ENCODE peak calls at places on chromosomes 5 and 9, in five cellular contexts. D is cardiac muscle cell, N is transverse colon, Q is AG04449, W is HFFc6. F is an unnamed sample.

GRCh38 chr5:68239485-68239884 is 23.9 kb downstream of the PIK3R1 start:
- DNase-seq in Q (no peak), D (no peak), W (peak), N (peak), F (peak)

GRCh38 chr5:77087484-77088291 is 603 bp upstream of the ZBED3 start:
- DNase-seq in N (peak), W (no peak), Q (no peak), D (peak), F (no peak)

GRCh38 chr9:134293031-134293521 is 33.2 kb upstream of the RXRA start:
- DNase-seq in D (no peak), N (no peak), Q (no peak), W (no peak), F (no peak)

GRCh38 chr9:22446950-22447606 is 454 bp downstream of the DMRTA1 start:
- DNase-seq in D (peak), N (peak), W (no peak), Q (no peak), F (peak)

GRCh38 chr9:123656565-123656964 is 273.4 kb downstream of the DENND1A start:
- DNase-seq in N (no peak), Q (no peak), D (no peak), W (peak), F (no peak)

GRCh38 chr9:138075961-138076649 is 198.5 kb downstream of the CACNA1B start:
- DNase-seq in N (no peak), Q (no peak), D (no peak), W (no peak), F (no peak)

GRCh38 chr9:130308081-130308571 is 42.6 kb downstream of the HMCN2 start:
- DNase-seq in Q (no peak), W (no peak), D (no peak), N (no peak), F (no peak)

GRCh38 chr9:70994582-70994981 is 126.8 kb downstream of the TRPM3 start:
- DNase-seq in W (no peak), Q (no peak), D (no peak), N (no peak), F (no peak)

GRCh38 chr5:149387081-149387611 is 8.1 kb upstream of the IL17B start:
- DNase-seq in Q (no peak), N (no peak), W (peak), D (peak), F (no peak)

GRCh38 chr9:107577140-107577776 is 87.7 kb upstream of the KLF4 start:
- DNase-seq in W (no peak), Q (no peak), D (no peak), N (no peak), F (no peak)

GRCh38 chr5:129204525-129204924 is 110.0 kb downstream of the ISOC1 start:
- DNase-seq in D (no peak), N (no peak), W (no peak), Q (no peak), F (no peak)

GRCh38 chr5:71892641-71893340 is 173.7 kb downstream of the CARTPT start:
- DNase-seq in N (no peak), Q (no peak), W (no peak), D (no peak), F (no peak)

GRCh38 chr5:40879163-40879942 is 29.9 kb upstream of the C7 start:
- DNase-seq in W (peak), Q (no peak), N (no peak), D (peak), F (peak)

GRCh38 chr9:101738566-101739183 is at the start of gene GRIN3A:
- DNase-seq in D (peak), N (peak), Q (no peak), W (no peak), F (peak)

GRCh38 chr9:131395027-131395744 is 1.3 kb downstream of the PRRC2B start:
- DNase-seq in W (peak), Q (no peak), N (peak), D (no peak), F (peak)

GRCh38 chr5:76874088-76874581 is 24.3 kb downstream of the S100Z start:
- DNase-seq in D (peak), W (no peak), N (no peak), Q (no peak), F (peak)

GRCh38 chr9:76219555-76220151 is 174.6 kb downstream of the RFK start:
- DNase-seq in N (no peak), Q (no peak), W (no peak), D (no peak), F (no peak)

GRCh38 chr5:57902035-57902434 is 419.4 kb upstream of the ACTBL2 start:
- DNase-seq in W (no peak), D (no peak), Q (no peak), N (no peak), F (no peak)

GRCh38 chr5:176132471-176133288 is 105.5 kb upstream of the SIMC1 start:
- DNase-seq in N (no peak), W (no peak), Q (no peak), D (no peak), F (no peak)

GRCh38 chr9:82757921-82758320 is 305.0 kb downstream of the RASEF start:
- DNase-seq in D (no peak), N (no peak), W (no peak), Q (no peak), F (no peak)

GRCh38 chr5:73748510-73749410 is 122.8 kb downstream of the ARHGEF28 start:
- DNase-seq in N (no peak), Q (no peak), D (no peak), W (no peak), F (no peak)

GRCh38 chr9:84404095-84404686 is 63.6 kb upstream of the SLC28A3 start:
- DNase-seq in D (peak), Q (no peak), W (no peak), N (no peak), F (peak)
- TF ChIP-seq CTCF in D (peak), Q (peak), W (peak), N (peak), F (peak)

GRCh38 chr5:132495672-132496630 is 5.4 kb upstream of the IRF1 start:
- DNase-seq in W (peak), D (peak), Q (no peak), N (peak), F (peak)
- TF ChIP-seq CTCF in W (peak), D (peak), Q (peak), N (no peak), F (peak)

DNA sequence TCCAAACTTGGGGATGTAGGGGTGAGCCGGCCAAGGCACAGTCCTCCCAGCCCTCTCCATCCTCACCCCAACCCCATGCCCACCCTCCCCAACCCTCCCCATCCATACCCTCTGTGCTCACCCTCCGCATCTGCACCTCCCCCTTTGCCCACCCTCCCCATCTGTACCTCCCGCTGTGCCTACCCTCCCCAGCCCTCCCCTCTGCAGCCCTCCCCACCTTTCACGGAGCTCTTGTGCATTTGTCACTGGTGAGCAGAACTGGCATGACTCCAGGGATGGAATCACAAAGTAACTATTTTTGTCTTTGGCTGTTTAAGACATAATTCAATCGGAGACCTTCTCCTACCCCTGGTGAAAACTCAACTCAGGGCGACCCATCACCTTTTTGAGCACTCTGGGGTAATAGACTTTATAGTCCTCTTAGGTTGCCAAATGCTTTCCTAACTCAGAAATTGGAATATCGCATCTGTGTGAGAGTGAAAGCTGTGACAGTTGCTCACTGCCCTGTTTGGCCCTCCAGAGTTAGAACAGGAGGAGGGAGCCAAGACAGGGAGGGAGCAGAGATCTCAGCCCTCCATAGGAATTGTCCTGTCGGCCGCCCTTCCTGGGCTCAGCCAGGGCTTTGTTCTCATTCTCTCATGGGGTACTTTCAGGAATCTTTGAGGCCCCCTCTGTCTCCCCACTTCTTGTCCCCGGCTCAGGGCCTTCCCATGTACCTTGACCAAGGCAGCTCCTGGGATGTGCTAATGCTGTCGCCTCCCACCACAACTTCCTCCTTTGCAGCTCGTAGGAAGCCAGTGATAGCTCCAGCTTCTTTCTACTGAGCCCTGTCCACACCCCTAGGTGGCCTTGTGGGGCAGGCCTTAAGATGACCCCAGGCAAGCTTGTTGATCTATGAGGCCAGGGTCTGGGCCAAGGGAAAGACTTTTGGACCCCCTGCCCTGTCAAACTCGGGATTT is 36.2 kb downstream of the OTULIN start:
- DNase-seq in Q (no peak), D (no peak), W (no peak), N (no peak), F (no peak)
- TF ChIP-seq CTCF in Q (no peak), D (no peak), W (no peak), N (no peak), F (no peak)

DNA sequence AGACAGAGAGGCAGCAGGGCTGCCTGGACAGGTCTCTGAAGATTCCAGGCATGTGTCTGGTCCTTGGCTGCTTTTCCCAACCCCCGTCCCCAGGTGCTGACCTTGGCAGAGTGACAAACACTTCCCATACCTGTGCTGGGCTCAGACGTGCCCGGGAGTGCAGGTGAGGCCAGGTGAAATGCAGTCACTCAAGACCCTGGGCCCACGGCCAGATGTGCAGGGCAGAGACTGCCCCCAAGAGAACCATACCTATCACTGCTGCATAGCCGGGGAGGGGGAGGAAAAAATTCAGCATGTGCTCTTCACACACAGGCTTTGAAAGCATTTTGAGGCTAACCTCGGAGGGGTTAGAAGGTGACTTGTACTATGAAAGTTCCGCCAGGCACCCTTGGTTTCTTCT is 22.6 kb downstream of the CCNJL start:
- DNase-seq in D (no peak), N (no peak), Q (no peak), W (no peak), F (no peak)
- TF ChIP-seq CTCF in D (no peak), N (no peak), Q (no peak), W (no peak), F (no peak)

DNA sequence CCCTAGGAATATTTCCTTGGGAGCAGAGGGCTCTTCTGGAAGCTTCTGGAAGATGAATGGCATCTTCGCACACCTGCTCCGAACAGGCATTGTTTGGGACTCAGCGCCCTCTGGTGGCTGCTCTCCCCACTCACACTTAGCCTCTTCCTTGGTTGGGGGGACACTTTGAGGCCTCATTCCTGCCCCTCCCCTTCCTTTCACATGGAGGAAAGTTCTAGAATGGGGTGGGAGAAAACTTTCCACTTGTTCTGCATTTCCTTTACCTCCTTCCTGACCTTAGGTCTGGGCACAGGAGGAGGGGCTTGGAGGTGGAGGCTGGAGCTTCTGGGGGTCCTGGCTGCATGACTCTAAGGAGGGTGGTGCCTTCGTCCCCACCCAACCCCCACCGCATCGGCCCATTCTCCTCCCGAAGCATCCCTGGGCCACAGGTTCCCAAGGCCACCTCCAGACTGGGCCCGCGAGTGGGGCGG is 19.3 kb upstream of the SMIM32 start:
- DNase-seq in N (peak), W (peak), Q (no peak), D (peak), F (peak)
- TF ChIP-seq CTCF in N (peak), W (peak), Q (peak), D (peak), F (peak)

GRCh38 chr9:136462664-136463063 is 20.2 kb downstream of the SEC16A start:
- DNase-seq in W (no peak), D (no peak), N (no peak), Q (no peak), F (no peak)
- TF ChIP-seq CTCF in W (no peak), D (no peak), N (no peak), Q (no peak), F (no peak)